ENCODE peak calls at places on chromosomes 16 and 17, in seven cellular contexts. K, A, E, G, L, I and R are unnamed samples.

GRCh38 chr16:77581706-77582105 is 140.6 kb upstream of the NUDT7 start:
- DNase-seq in K (no peak), A (no peak), E (no peak), G (no peak), L (no peak), I (no peak), R (no peak)

GRCh38 chr16:68287276-68288251 is 23.2 kb downstream of the SLC7A6OS start:
- DNase-seq in K (no peak), A (peak; percentile 87), E (no peak), G (peak; percentile 40), L (no peak), I (no peak), R (no peak)

GRCh38 chr16:2152695-2153506 is 2.7 kb upstream of the TRAF7 start:
- DNase-seq in K (no peak), A (no peak), E (peak; percentile 40), G (no peak), L (no peak), I (peak; percentile 83), R (peak; percentile 33)

GRCh38 chr17:74807925-74808324 is 31.8 kb upstream of the NAT9 start:
- DNase-seq in K (no peak), A (no peak), E (no peak), G (no peak), L (no peak), I (no peak), R (peak; percentile 96)

GRCh38 chr17:9924735-9925191 is 19.7 kb upstream of the RCVRN start:
- DNase-seq in K (no peak), A (no peak), E (no peak), G (no peak), L (peak; percentile 75), I (peak; percentile 58), R (peak; percentile 80)

GRCh38 chr16:57167951-57168350 is 17.9 kb downstream of the PSME3IP1 start:
- DNase-seq in K (peak; percentile 17), A (peak; percentile 33), E (no peak), G (no peak), L (peak; percentile 59), I (no peak), R (peak; percentile 74)

GRCh38 chr16:77660311-77660710 is 62.0 kb upstream of the NUDT7 start:
- DNase-seq in K (no peak), A (no peak), E (no peak), G (no peak), L (no peak), I (no peak), R (peak; percentile 36)

GRCh38 chr16:84499638-84500037 is 4.8 kb downstream of the MEAK7 start:
- DNase-seq in K (no peak), A (peak; percentile 25), E (no peak), G (no peak), L (no peak), I (no peak), R (no peak)

GRCh38 chr16:69935278-69935711 is 15.8 kb upstream of the CLEC18A start:
- DNase-seq in K (no peak), A (no peak), E (no peak), G (no peak), L (no peak), I (no peak), R (no peak)

GRCh38 chr17:76997981-76998531 is 129.9 kb downstream of the MGAT5B start:
- DNase-seq in K (peak; percentile 36), A (no peak), E (no peak), G (no peak), L (peak; percentile 78), I (peak; percentile 77), R (no peak)

GRCh38 chr17:82297280-82297803 is 20.1 kb downstream of the CD7 start:
- DNase-seq in K (peak; percentile 70), A (peak; percentile 97), E (no peak), G (peak; percentile 96), L (peak; percentile 81), I (peak; percentile 89), R (no peak)

GRCh38 chr16:82133798-82134197 is 36.2 kb downstream of the MPHOSPH6 start:
- DNase-seq in K (no peak), A (no peak), E (no peak), G (no peak), L (no peak), I (no peak), R (no peak)

GRCh38 chr16:8859913-8860881 is 8.6 kb downstream of the CARHSP1 start:
- DNase-seq in K (no peak), A (peak; percentile 93), E (no peak), G (peak; percentile 55), L (no peak), I (no peak), R (no peak)

GRCh38 chr16:11418506-11418905 is 73.2 kb downstream of the RMI2 start:
- DNase-seq in K (no peak), A (no peak), E (no peak), G (no peak), L (no peak), I (no peak), R (no peak)

GRCh38 chr17:5509482-5509881 is 23.1 kb downstream of the MIS12 start:
- DNase-seq in K (no peak), A (no peak), E (no peak), G (no peak), L (no peak), I (no peak), R (no peak)

GRCh38 chr17:64423881-64424280 is 25.0 kb upstream of the MILR1 start:
- DNase-seq in K (no peak), A (peak; percentile 28), E (no peak), G (no peak), L (no peak), I (no peak), R (no peak)

GRCh38 chr16:24833352-24833751 is 12.4 kb upstream of the SLC5A11 start:
- DNase-seq in K (no peak), A (peak; percentile 6), E (no peak), G (no peak), L (no peak), I (no peak), R (no peak)

GRCh38 chr16:85092851-85093250 is 19.4 kb downstream of the CIBAR2 start:
- DNase-seq in K (no peak), A (no peak), E (no peak), G (no peak), L (no peak), I (no peak), R (no peak)

GRCh38 chr17:29133146-29133713 is 47.0 kb downstream of the MYO18A start:
- DNase-seq in K (no peak), A (no peak), E (peak; percentile 17), G (no peak), L (no peak), I (no peak), R (no peak)

GRCh38 chr16:88315543-88316105 is 67.1 kb upstream of the ZNF469 start:
- DNase-seq in K (no peak), A (no peak), E (peak; percentile 71), G (no peak), L (no peak), I (no peak), R (no peak)

GRCh38 chr16:68331879-68332410 is 21.1 kb downstream of the PRMT7 start:
- DNase-seq in K (no peak), A (no peak), E (no peak), G (no peak), L (no peak), I (no peak), R (no peak)

GRCh38 chr16:10988164-10988803 is 43.9 kb downstream of the CLEC16A start:
- DNase-seq in K (peak; percentile 3), A (no peak), E (no peak), G (no peak), L (peak; percentile 50), I (peak; percentile 82), R (no peak)

GRCh38 chr16:10617662-10618420 is 37.4 kb upstream of the EMP2 start:
- DNase-seq in K (no peak), A (no peak), E (no peak), G (no peak), L (no peak), I (no peak), R (no peak)

GRCh38 chr17:35715416-35715815 is 16.0 kb upstream of the RASL10B start:
- DNase-seq in K (no peak), A (no peak), E (no peak), G (no peak), L (no peak), I (no peak), R (no peak)

GRCh38 chr17:17938388-17939107 is 33.7 kb downstream of the TOM1L2 start:
- DNase-seq in K (no peak), A (no peak), E (no peak), G (no peak), L (no peak), I (no peak), R (no peak)

GRCh38 chr17:9115446-9116265 is 94.3 kb downstream of the NTN1 start:
- DNase-seq in K (no peak), A (peak; percentile 86), E (peak; percentile 64), G (no peak), L (no peak), I (peak; percentile 81), R (no peak)

GRCh38 chr17:82160081-82160480 is 52.6 kb downstream of the CCDC57 start:
- DNase-seq in K (no peak), A (no peak), E (no peak), G (no peak), L (no peak), I (no peak), R (no peak)

GRCh38 chr17:35988164-35988563 is 1.6 kb upstream of the CCL14 start:
- DNase-seq in K (no peak), A (no peak), E (no peak), G (no peak), L (no peak), I (no peak), R (no peak)

GRCh38 chr16:2485811-2486507 is 11.0 kb downstream of the TBC1D24 start:
- DNase-seq in K (no peak), A (no peak), E (no peak), G (no peak), L (no peak), I (no peak), R (no peak)

GRCh38 chr16:87231911-87232310 is 85.3 kb downstream of the C16orf95 start:
- DNase-seq in K (no peak), A (no peak), E (no peak), G (no peak), L (no peak), I (no peak), R (no peak)

GRCh38 chr16:4214215-4214621 is 27.7 kb downstream of the SRL start:
- DNase-seq in K (no peak), A (no peak), E (no peak), G (peak; percentile 59), L (no peak), I (no peak), R (no peak)

GRCh38 chr17:75501378-75502071 is 13.8 kb downstream of the CASKIN2 start:
- DNase-seq in K (no peak), A (no peak), E (no peak), G (no peak), L (no peak), I (no peak), R (no peak)